ENCODE peak calls at places on chromosomes 11 and 22, in six cellular contexts. O is GM10248; V is H4; D is NCI-H446 treated with DMSO at 0.1 percent for 48 hours; J is endothelial cell of umbilical vein; S is activated CD4-positive, alpha-beta T cell treated with anti-CD3 and anti-CD28 coated beads, Interleukin-2, amount 50 U/mL, for 1 hour. B is an unnamed sample.

GRCh38 chr11:70124321-70125061 is 46.4 kb downstream of the ANO1 start:
- DNase-seq in O (no peak), V (no peak), D (no peak), J (no peak), S (no peak), B (no peak)

GRCh38 chr11:95081412-95081811 is 8.2 kb upstream of the ENDOD1 start:
- DNase-seq in O (no peak), V (no peak), D (no peak), J (peak), S (no peak), B (no peak)

GRCh38 chr22:49887074-49887471 is 31.2 kb downstream of the ALG12 start:
- DNase-seq in O (no peak), V (no peak), D (no peak), J (no peak), S (no peak), B (no peak)

GRCh38 chr11:111422494-111423249 is 43.6 kb upstream of the POU2AF1 start:
- DNase-seq in O (peak), V (peak), D (peak), J (no peak), S (peak), B (peak)

GRCh38 chr11:118895093-118896039 is 11.7 kb downstream of the CXCR5 start:
- DNase-seq in O (peak), V (no peak), D (no peak), J (no peak), S (peak), B (no peak)

GRCh38 chr11:66286699-66287098 is 2.2 kb downstream of the YIF1A start:
- DNase-seq in O (no peak), V (no peak), D (no peak), J (no peak), S (no peak), B (no peak)

GRCh38 chr11:10625982-10626311 is 57.5 kb upstream of the LYVE1 start:
- DNase-seq in O (no peak), V (no peak), D (no peak), J (no peak), S (no peak), B (no peak)

GRCh38 chr11:116646191-116646590 is 126.6 kb downstream of the BUD13 start:
- DNase-seq in O (no peak), V (no peak), D (no peak), J (no peak), S (no peak), B (no peak)

GRCh38 chr22:37657590-37658132 is 862 bp upstream of the PDXP start:
- DNase-seq in O (no peak), V (no peak), D (no peak), J (no peak), S (no peak), B (peak)

GRCh38 chr11:36400768-36401455 is 104.8 kb downstream of the PRR5L start:
- DNase-seq in O (no peak), V (no peak), D (no peak), J (no peak), S (no peak), B (no peak)

GRCh38 chr11:67354314-67355022 is 1.1 kb upstream of the POLD4 start:
- DNase-seq in O (peak), V (peak), D (no peak), J (peak), S (no peak), B (peak)

GRCh38 chr22:49638788-49639187 is 188.9 kb downstream of the BRD1 start:
- DNase-seq in O (no peak), V (no peak), D (no peak), J (peak), S (no peak), B (peak)

GRCh38 chr11:2524446-2525165 is 79.8 kb downstream of the KCNQ1 start:
- DNase-seq in O (no peak), V (no peak), D (no peak), J (no peak), S (no peak), B (no peak)

GRCh38 chr11:88288560-88288959 is 49.0 kb downstream of the CTSC start:
- DNase-seq in O (no peak), V (no peak), D (no peak), J (no peak), S (no peak), B (no peak)

GRCh38 chr11:110445428-110445827 is 15.7 kb downstream of the FDX1 start:
- DNase-seq in O (no peak), V (no peak), D (no peak), J (no peak), S (no peak), B (no peak)

GRCh38 chr11:2991477-2992233 is 474 bp downstream of the NAP1L4 start:
- DNase-seq in O (peak), V (no peak), D (no peak), J (peak), S (no peak), B (peak)

B was measured in dermis microvascular lymphatic vessel endothelial cell.